ENCODE peak calls at places on chromosomes 4 and X, in eight cellular contexts. I is BJ; H is activated CD8-positive, alpha-beta T cell treated with anti-CD3 and anti-CD28 coated beads for 36 hours; R is lower leg skin; S is tibial nerve; M is cardiac muscle cell; V is cardiac fibroblast; Q is upper lobe of right lung. G is an unnamed sample.

GRCh38 chr4:11739992-11740391 is 311.3 kb upstream of the HS3ST1 start:
- DNase-seq in R (no peak), I (no peak), H (no peak), Q (no peak), V (peak), S (no peak), M (peak), G (no peak)

GRCh38 chr4:171644430-171645057 is 168.7 kb upstream of the GALNTL6 start:
- DNase-seq in M (no peak), V (no peak), I (no peak), S (no peak), R (no peak), H (no peak), Q (no peak), G (no peak)

GRCh38 chr4:128854433-128854832 is 44.9 kb downstream of the JADE1 start:
- DNase-seq in Q (no peak), S (no peak), M (peak), I (no peak), H (peak), V (peak), R (no peak), G (no peak)

GRCh38 chrX:84729809-84730208 is 227.6 kb upstream of the HDX start:
- DNase-seq in M (peak), S (no peak), V (peak), Q (no peak), H (peak), I (no peak), R (no peak), G (peak)

GRCh38 chr4:122086338-122086737 is 65.8 kb upstream of the BLTP1 start:
- DNase-seq in S (no peak), R (no peak), I (no peak), Q (no peak), V (peak), H (no peak), M (no peak), G (no peak)

GRCh38 chr4:152614337-152614736 is 65.5 kb downstream of the TMEM154 start:
- DNase-seq in I (no peak), Q (peak), S (no peak), M (no peak), V (no peak), H (no peak), R (no peak), G (no peak)

GRCh38 chr4:24210332-24210902 is 320.6 kb upstream of the PPARGC1A start:
- DNase-seq in I (peak), Q (peak), R (peak), V (peak), S (peak), M (peak), H (no peak), G (peak)

GRCh38 chr4:80918004-80918403 is 112.5 kb upstream of the BMP3 start:
- DNase-seq in R (no peak), M (peak), H (no peak), V (peak), Q (no peak), S (no peak), I (no peak), G (no peak)

GRCh38 chrX:133923113-133923512 is 62.3 kb downstream of the GPC3 start:
- DNase-seq in R (no peak), M (peak), V (no peak), H (peak), I (no peak), S (no peak), Q (no peak), G (no peak)

GRCh38 chr4:184201179-184201578 is 16.5 kb downstream of the ENPP6 start:
- DNase-seq in Q (no peak), V (no peak), I (no peak), R (no peak), H (no peak), M (no peak), S (no peak), G (no peak)

GRCh38 chr4:83010522-83011318 is at the start of gene LIN54:
- DNase-seq in I (no peak), R (peak), M (peak), Q (peak), S (peak), V (peak), H (peak), G (no peak)

GRCh38 chr4:7398104-7398423 is 36.7 kb downstream of the PSAPL1 start:
- DNase-seq in M (peak), Q (peak), V (peak), R (no peak), I (no peak), H (peak), S (no peak), G (no peak)

GRCh38 chr4:13920901-13921300 is 293.4 kb upstream of the BOD1L1 start:
- DNase-seq in R (peak), I (peak), M (peak), V (peak), Q (no peak), S (peak), H (no peak), G (peak)

GRCh38 chr4:109916003-109916399 is 3.3 kb downstream of the EGF start:
- DNase-seq in V (no peak), R (no peak), M (no peak), Q (no peak), H (no peak), I (no peak), S (no peak), G (no peak)

GRCh38 chr4:107814758-107815552 is 9.8 kb upstream of the SGMS2 start:
- DNase-seq in Q (no peak), H (no peak), S (no peak), V (no peak), I (no peak), R (no peak), M (peak), G (no peak)

GRCh38 chr4:45120163-45120562 is 393.8 kb upstream of the GNPDA2 start:
- DNase-seq in Q (no peak), V (no peak), H (no peak), R (no peak), S (no peak), I (no peak), M (no peak), G (no peak)

GRCh38 chr4:17475481-17475880 is 36.4 kb downstream of the QDPR start:
- DNase-seq in S (no peak), I (no peak), M (peak), H (no peak), V (peak), Q (no peak), R (no peak), G (no peak)

GRCh38 chr4:2607107-2607506 is 70.7 kb downstream of the FAM193A start:
- DNase-seq in V (no peak), Q (no peak), H (no peak), M (no peak), S (no peak), I (no peak), R (no peak), G (no peak)

GRCh38 chrX:148542481-148543255 is 42.3 kb downstream of the AFF2 start:
- DNase-seq in V (no peak), Q (no peak), M (no peak), R (no peak), H (no peak), S (no peak), I (no peak), G (no peak)

GRCh38 chr4:184288451-184289178 is 70.9 kb upstream of the ENPP6 start:
- DNase-seq in V (no peak), R (no peak), S (no peak), H (peak), M (no peak), Q (no peak), I (no peak), G (no peak)

GRCh38 chr4:139603576-139604387 is 47.8 kb upstream of the SETD7 start:
- DNase-seq in I (no peak), V (peak), R (peak), M (peak), Q (no peak), H (peak), S (no peak), G (no peak)

GRCh38 chrX:20032201-20032600 is 41.3 kb upstream of the BCLAF3 start:
- DNase-seq in Q (no peak), I (no peak), V (no peak), S (no peak), R (no peak), H (no peak), M (no peak), G (no peak)

GRCh38 chr4:124459196-124459921 is 253.2 kb downstream of the ANKRD50 start:
- DNase-seq in V (no peak), R (no peak), I (no peak), Q (no peak), M (peak), H (no peak), S (no peak), G (no peak)

GRCh38 chr4:55768291-55768690 is 51.3 kb upstream of the EXOC1L start:
- DNase-seq in R (no peak), I (no peak), H (no peak), V (peak), S (no peak), M (peak), Q (no peak), G (peak)

GRCh38 chr4:26001816-26002215 is 87.8 kb downstream of the SMIM20 start:
- DNase-seq in V (no peak), S (no peak), I (no peak), H (no peak), R (no peak), Q (no peak), M (no peak), G (no peak)

GRCh38 chr4:110916505-110916904 is 293.6 kb upstream of the PITX2 start:
- DNase-seq in R (no peak), H (no peak), S (no peak), Q (no peak), I (no peak), V (no peak), M (no peak), G (no peak)
- TF ChIP-seq CTCF in R (no peak), H (no peak), S (no peak), Q (no peak), I (no peak), V (no peak), M (no peak), G (no peak)

DNA sequence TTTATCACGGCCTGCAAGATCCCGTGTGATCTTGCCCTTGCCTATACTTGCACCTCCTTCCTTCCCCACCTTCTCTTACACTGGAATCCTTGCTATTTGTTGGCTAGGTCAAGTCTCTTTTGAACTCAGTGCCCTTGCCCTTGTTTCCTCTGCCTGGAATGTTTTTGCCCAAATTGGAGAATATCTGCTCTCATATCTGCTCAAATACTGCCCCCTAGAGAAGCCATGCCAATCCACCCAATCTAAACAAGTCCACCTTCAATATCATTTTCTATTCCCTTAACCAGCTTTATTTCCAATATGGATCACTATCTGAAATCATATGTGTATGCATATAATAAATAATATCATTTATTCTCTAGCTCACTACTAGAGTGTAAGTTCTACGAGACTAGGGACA is 1044.2 kb upstream of the FTHL17 start:
- DNase-seq in M (peak), H (no peak), R (no peak), I (no peak), S (no peak), V (no peak), Q (no peak), G (no peak)
- TF ChIP-seq CTCF in M (no peak), H (no peak), R (no peak), I (no peak), S (no peak), V (no peak), Q (no peak), G (no peak)

DNA sequence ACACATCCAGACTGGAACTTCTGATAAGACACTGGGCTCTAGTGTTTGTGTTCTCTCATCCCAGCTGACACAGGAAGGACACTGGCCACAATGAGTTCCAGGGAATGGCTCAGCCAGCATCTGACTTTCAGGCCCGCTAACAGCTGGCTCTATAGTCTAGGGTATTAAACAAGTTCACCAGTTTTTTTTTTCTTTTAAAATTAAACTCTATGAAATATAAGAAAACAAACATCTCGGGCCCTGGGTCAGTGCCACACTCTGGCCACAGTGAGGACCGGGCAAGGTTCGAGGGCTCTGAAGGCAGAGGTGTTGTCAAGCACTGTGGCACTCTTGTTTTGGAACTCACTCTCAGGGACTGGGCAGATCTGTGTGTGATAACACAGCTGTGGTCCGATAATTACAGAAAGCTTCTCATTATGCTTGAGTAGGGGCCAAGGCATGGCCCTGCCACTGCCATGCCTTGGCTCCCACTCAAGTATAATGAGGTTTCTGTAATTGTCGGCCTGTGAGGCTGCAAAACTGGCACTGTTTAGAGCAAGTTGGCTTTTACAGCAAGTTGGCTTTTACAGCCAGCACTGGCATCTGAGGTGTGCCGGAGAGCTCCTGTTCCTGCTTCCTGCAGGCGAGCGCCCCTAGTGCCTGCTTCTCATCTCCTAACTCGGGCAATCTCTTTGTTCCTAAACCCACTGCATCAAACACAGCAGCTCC is 62.8 kb downstream of the PPP1R2C start:
- DNase-seq in S (no peak), I (no peak), V (no peak), R (peak), Q (peak), H (peak), M (peak), G (no peak)
- TF ChIP-seq CTCF in S (peak), I (no peak), V (peak), R (no peak), Q (peak), H (no peak), M (peak), G (peak)

DNA sequence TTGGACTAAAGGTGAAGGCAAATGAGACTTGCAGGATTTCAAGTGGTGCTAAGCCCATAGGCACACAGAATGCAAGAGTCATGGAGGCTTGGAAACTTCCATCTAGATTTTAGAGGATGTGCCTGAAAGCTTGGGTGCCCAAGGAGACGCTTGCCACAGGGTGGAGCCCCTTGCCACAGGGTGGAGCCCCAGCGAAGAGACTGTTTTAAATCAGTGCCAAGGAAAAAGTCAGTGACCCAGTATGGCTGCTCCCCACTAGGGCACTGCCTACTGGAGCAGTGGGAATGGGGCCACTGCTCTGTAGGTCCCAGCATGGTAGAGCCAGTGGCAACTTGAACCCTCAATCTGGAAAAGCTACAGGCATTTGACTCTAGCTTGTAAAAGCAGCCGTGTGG is 794.2 kb upstream of the LCORL start:
- DNase-seq in M (no peak), V (no peak), S (no peak), R (no peak), H (no peak), Q (no peak), I (no peak), G (no peak)
- TF ChIP-seq CTCF in M (no peak), V (no peak), S (no peak), R (no peak), H (no peak), Q (no peak), I (no peak), G (no peak)

DNA sequence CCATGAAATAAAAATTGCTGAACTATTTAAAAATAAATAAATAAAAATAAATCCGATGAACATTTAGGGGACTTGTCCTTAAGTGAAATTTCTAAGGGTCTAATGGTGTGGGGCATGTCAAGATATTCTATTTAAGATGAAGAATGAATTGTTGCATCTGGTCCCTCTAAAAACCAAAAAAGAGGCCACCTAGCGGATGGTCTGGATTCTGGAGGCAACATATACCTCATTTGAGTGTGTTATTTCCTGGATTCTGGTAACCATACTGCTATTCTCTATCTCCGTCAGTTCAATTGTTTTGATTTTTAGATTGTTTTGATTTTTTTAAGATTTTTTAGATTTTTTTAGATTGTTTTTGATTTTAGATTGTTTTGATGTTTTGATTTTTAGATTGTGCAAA is 28.3 kb downstream of the AGTR2 start:
- DNase-seq in Q (no peak), M (peak), V (no peak), H (no peak), I (no peak), S (no peak), R (no peak), G (no peak)
- TF ChIP-seq CTCF in Q (no peak), M (no peak), V (no peak), H (no peak), I (no peak), S (no peak), R (no peak), G (peak)

DNA sequence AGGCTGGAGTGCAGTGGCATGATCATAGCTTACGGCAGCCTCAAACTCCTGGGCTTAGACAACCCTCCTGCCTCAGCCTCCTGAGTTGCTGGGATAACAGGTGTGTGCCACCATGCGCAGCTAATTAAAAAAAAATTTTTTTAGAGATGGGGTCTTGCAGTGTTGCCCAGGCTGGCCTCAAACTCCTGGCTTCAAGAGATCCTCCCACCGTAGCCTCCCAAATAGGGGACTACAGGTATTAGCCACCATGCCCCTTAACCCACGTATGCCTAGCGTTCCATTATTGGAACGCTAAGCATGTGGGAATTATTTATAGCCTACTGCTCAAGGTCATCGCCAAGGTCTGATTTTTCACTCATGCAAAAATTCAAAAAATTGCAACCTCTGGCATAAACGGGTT is 20.3 kb upstream of the UBE2D3 start:
- DNase-seq in I (no peak), S (no peak), R (no peak), Q (no peak), V (no peak), H (no peak), M (no peak), G (no peak)
- TF ChIP-seq CTCF in I (no peak), S (no peak), R (no peak), Q (no peak), V (no peak), H (no peak), M (no peak), G (no peak)

DNA sequence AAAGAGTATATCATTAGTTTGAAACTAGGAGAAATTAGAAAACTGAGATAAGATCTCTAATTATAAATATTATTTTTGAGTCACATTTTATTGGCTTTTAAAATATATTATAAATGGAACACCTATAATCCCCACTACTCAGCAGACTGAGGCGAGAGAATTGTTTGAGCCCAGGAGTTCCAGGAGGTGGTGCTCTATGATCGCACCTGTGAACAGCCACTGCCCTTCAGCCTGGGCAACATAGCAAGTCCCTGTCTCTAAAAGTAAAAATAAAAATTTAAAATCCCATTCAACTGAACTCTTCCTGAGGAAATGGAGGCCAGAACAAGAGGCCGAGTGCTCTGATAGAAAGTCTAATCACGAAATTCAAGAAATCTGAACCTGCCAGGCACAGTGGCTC is 6.3 kb upstream of the C4orf36 start:
- DNase-seq in V (peak), H (no peak), Q (no peak), S (no peak), I (no peak), M (no peak), R (no peak), G (no peak)
- TF ChIP-seq CTCF in V (peak), H (no peak), Q (no peak), S (no peak), I (peak), M (peak), R (no peak), G (no peak)

DNA sequence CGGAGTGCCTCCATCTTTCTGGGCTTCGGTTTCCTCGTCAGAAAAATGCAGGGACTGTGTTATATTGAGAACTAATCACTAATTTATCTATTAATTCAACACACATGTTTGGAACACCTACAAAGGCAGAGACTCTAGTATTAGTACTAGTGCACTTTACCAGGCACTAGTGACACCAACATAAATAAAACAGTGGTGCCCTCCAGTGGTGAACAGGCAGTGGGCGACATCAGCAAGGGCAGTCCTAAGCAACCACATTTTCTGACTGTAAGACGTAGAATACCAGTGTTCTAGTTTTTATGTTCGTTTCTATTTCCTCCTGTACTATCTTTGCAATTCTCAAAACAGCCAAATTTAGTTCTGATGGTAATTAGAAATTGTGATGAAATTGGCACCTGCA is 69.1 kb upstream of the UCP1 start:
- DNase-seq in I (no peak), M (peak), V (peak), S (no peak), Q (no peak), H (peak), R (no peak), G (no peak)
- TF ChIP-seq CTCF in I (peak), M (peak), V (peak), S (peak), Q (peak), H (peak), R (no peak), G (peak)